ENCODE peak calls at places on chromosomes 12 and 14, in four cellular contexts. One of them, this sample, is unnamed.

GRCh38 chr12:129704232-129704830 is 199.5 kb downstream of the TMEM132D start:
- DNase-seq in GM12878: no peak
- DNase-seq in GM12891: no peak
- DNase-seq in K562: no peak
- DNase-seq in this sample: no peak

GRCh38 chr14:93105362-93105761 is 10.4 kb downstream of the ITPK1 start:
- DNase-seq in GM12878: no peak
- DNase-seq in GM12891: no peak
- DNase-seq in K562: no peak
- DNase-seq in this sample: peak; percentile 66

GRCh38 chr14:76828339-76829015 is 2.3 kb downstream of the LRRC74A start:
- DNase-seq in GM12878: no peak
- DNase-seq in GM12891: no peak
- DNase-seq in K562: no peak
- DNase-seq in this sample: no peak

GRCh38 chr12:102054345-102054744 is 7.4 kb downstream of the WASHC3 start:
- DNase-seq in GM12878: no peak
- DNase-seq in K562: no peak
- DNase-seq in GM12891: no peak
- DNase-seq in this sample: no peak

GRCh38 chr14:92962031-92962830 is 39.3 kb downstream of the CHGA start:
- DNase-seq in GM12878: no peak
- DNase-seq in GM12891: no peak
- DNase-seq in K562: no peak
- DNase-seq in this sample: no peak

GRCh38 chr12:646303-647038 is 16.8 kb downstream of the NINJ2 start:
- DNase-seq in GM12891: no peak
- DNase-seq in K562: peak; percentile 33
- DNase-seq in GM12878: no peak
- DNase-seq in this sample: no peak

GRCh38 chr14:73241481-73242165 is 4.3 kb downstream of the PAPLN start:
- DNase-seq in K562: no peak
- DNase-seq in GM12878: no peak
- DNase-seq in GM12891: no peak
- DNase-seq in this sample: no peak

GRCh38 chr12:108518716-108519496 is 3.8 kb downstream of the FICD start:
- DNase-seq in GM12891: no peak
- DNase-seq in GM12878: no peak
- DNase-seq in K562: no peak
- DNase-seq in this sample: no peak

GRCh38 chr12:67921286-67921685 is 68.0 kb upstream of the IFNG-AS1 start:
- DNase-seq in K562: no peak
- DNase-seq in GM12878: no peak
- DNase-seq in GM12891: no peak
- DNase-seq in this sample: no peak

GRCh38 chr12:56521209-56521589 is 421 bp upstream of the RBMS2 start:
- DNase-seq in GM12878: no peak
- DNase-seq in GM12891: no peak
- DNase-seq in K562: no peak
- DNase-seq in this sample: peak; percentile 67

GRCh38 chr14:101681795-101682194 is 79.7 kb upstream of the PPP2R5C start:
- DNase-seq in K562: no peak
- DNase-seq in GM12891: no peak
- DNase-seq in GM12878: no peak
- DNase-seq in this sample: no peak

GRCh38 chr12:110065540-110065939 is 17.2 kb upstream of the C12orf76 start:
- DNase-seq in GM12878: no peak
- DNase-seq in GM12891: no peak
- DNase-seq in K562: no peak
- DNase-seq in this sample: no peak

GRCh38 chr14:96629082-96629481 is 126.9 kb downstream of the PAPOLA start:
- DNase-seq in GM12878: no peak
- DNase-seq in K562: no peak
- DNase-seq in GM12891: no peak
- DNase-seq in this sample: no peak

GRCh38 chr12:26878661-26879119 is 45.7 kb upstream of the ITPR2 start:
- DNase-seq in K562: no peak
- DNase-seq in GM12878: no peak
- DNase-seq in GM12891: no peak
- DNase-seq in this sample: no peak

GRCh38 chr12:51924551-51925399 is 17.5 kb downstream of the ACVRL1 start:
- DNase-seq in GM12891: no peak
- DNase-seq in K562: no peak
- DNase-seq in GM12878: no peak
- DNase-seq in this sample: no peak

GRCh38 chr12:82326905-82327503 is 31.2 kb downstream of the CCDC59 start:
- DNase-seq in GM12878: no peak
- DNase-seq in GM12891: no peak
- DNase-seq in K562: no peak
- DNase-seq in this sample: no peak

GRCh38 chr12:16891673-16892072 is 285.7 kb upstream of the LMO3 start:
- DNase-seq in K562: no peak
- DNase-seq in GM12891: no peak
- DNase-seq in GM12878: no peak
- DNase-seq in this sample: no peak

GRCh38 chr12:14356147-14356546 is 9.3 kb upstream of the ATF7IP start:
- DNase-seq in K562: no peak
- DNase-seq in GM12878: no peak
- DNase-seq in GM12891: no peak
- DNase-seq in this sample: no peak

GRCh38 chr14:59964251-59965007 is 44.5 kb downstream of the LRRC9 start:
- DNase-seq in GM12878: no peak
- DNase-seq in GM12891: no peak
- DNase-seq in K562: no peak
- DNase-seq in this sample: no peak

GRCh38 chr14:103552011-103552797 is 10.3 kb downstream of the BAG5 start:
- DNase-seq in K562: no peak
- DNase-seq in GM12878: no peak
- DNase-seq in GM12891: no peak
- DNase-seq in this sample: no peak

GRCh38 chr12:109458086-109458485 is 19.0 kb downstream of the KCTD10 start:
- DNase-seq in K562: no peak
- DNase-seq in GM12891: no peak
- DNase-seq in GM12878: no peak
- DNase-seq in this sample: no peak

GRCh38 chr14:88545256-88545655 is 9.6 kb downstream of the PTPN21 start:
- DNase-seq in GM12891: no peak
- DNase-seq in K562: no peak
- DNase-seq in GM12878: no peak
- DNase-seq in this sample: no peak

DNA sequence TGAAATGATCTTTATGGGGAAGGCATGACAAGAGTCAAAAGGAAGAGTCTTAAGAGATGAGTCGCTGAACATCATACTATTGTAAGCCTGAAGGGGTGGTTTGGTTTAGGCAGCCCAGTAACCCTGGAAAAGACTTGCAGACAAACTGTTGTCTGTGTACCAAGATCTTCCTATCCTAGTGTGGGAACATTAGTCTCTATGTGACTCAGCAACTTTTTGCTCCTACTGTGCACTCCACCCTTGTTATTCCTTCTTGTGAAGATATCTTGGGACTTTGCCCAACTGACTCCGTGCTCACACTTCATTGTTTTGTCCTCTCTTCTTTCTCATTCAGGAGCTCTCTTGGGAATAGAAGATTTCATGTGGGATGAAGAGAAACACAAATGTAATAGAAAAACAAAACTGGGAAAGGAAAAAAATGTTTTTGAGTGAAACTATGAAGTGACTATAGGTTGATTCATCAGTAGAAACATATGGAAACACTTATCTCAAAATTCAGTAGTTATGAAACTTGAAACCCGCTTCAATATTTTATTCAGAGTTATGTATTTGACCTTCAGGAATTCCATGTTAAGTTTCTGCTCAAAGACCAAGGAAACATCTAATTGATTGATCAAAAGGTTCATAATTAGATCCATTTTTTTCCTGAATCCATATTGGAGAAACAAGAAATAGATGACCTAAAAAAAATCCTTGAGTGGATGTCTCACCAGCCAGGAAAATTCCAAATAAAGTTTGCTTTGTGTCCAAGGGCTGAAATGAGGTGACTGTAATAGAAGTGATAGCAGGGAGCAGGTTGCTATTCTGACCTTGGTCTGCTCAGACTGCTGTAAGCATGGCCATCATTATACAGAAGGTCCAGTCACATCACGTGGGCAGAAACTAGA is 67.2 kb downstream of the BTG1 start:
- DNase-seq in GM12878: no peak
- DNase-seq in GM12891: no peak
- DNase-seq in K562: peak; percentile 62
- DNase-seq in this sample: no peak
- TF ChIP-seq SPI1 in GM12878: no peak
- TF ChIP-seq SPI1 in GM12891: no peak
- TF ChIP-seq SPI1 in K562: no peak
- TF ChIP-seq SPI1 in this sample: no peak

DNA sequence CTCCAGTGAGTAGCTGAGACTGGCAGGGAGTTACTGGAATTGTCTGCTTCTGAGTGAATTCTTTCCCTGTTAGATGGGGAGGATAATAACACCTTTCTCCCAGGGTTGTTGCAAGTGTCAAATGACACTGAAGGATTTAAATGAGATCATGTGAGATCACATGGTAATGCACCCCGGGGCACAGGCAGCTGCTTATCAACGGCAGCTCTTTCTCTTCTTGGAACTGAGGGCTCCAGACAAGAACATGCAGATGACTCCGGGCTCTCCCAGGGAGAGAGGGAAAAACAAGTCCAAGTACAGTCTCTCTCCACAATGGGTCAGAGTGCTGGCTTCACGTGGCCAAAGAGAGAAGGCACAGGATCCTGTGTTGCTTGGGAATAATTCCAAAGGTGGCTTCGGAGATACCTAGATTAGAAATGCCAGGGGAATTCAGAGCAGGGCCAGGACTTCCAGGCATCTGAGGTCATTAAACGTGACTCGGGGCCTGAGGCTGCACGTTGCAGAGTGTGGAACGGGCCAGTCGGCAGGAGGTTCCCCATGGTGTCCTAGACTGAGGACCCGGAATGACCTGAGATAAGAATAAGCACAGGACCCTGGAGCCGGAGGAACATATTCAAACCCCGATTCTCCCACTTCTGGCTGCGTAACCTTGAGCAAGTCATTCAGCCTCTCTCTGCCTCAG is 109.2 kb downstream of the PRMT8 start:
- DNase-seq in GM12891: no peak
- DNase-seq in K562: peak; percentile 63
- DNase-seq in GM12878: no peak
- DNase-seq in this sample: no peak
- TF ChIP-seq SPI1 in GM12891: no peak
- TF ChIP-seq SPI1 in K562: no peak
- TF ChIP-seq SPI1 in GM12878: no peak
- TF ChIP-seq SPI1 in this sample: no peak

GRCh38 chr14:33959692-33960151 is 8.8 kb upstream of the EGLN3 start:
- DNase-seq in K562: no peak
- DNase-seq in GM12891: no peak
- DNase-seq in GM12878: no peak
- DNase-seq in this sample: no peak
- TF ChIP-seq SPI1 in K562: no peak
- TF ChIP-seq SPI1 in GM12891: no peak
- TF ChIP-seq SPI1 in GM12878: no peak
- TF ChIP-seq SPI1 in this sample: no peak

GRCh38 chr14:61563880-61564622 is 131.3 kb upstream of the HIF1A start:
- DNase-seq in GM12891: no peak
- DNase-seq in GM12878: no peak
- DNase-seq in K562: no peak
- DNase-seq in this sample: no peak

GRCh38 chr14:61566537-61567225 is 128.6 kb upstream of the HIF1A start:
- DNase-seq in K562: no peak
- DNase-seq in GM12878: no peak
- DNase-seq in GM12891: no peak
- DNase-seq in this sample: no peak

GRCh38 chr14:61565181-61565580 is 130.1 kb upstream of the HIF1A start:
- DNase-seq in GM12878: no peak
- DNase-seq in K562: no peak
- DNase-seq in GM12891: no peak
- DNase-seq in this sample: no peak

GRCh38 chr14:61564623-61565091 is 130.7 kb upstream of the HIF1A start:
- DNase-seq in GM12878: no peak
- DNase-seq in GM12891: no peak
- DNase-seq in K562: peak; percentile 44
- DNase-seq in this sample: no peak

GRCh38 chr14:61565836-61566536 is 129.3 kb upstream of the HIF1A start:
- DNase-seq in GM12891: no peak
- DNase-seq in K562: no peak
- DNase-seq in GM12878: no peak
- DNase-seq in this sample: no peak
- TF ChIP-seq SPI1 in GM12891: no peak
- TF ChIP-seq SPI1 in K562: no peak
- TF ChIP-seq SPI1 in GM12878: no peak
- TF ChIP-seq SPI1 in this sample: no peak

GRCh38 chr12:104743181-104743580 is 214.9 kb downstream of the SLC41A2 start:
- DNase-seq in GM12878: no peak
- DNase-seq in K562: no peak
- DNase-seq in GM12891: no peak
- DNase-seq in this sample: no peak

GRCh38 chr12:104741497-104742367 is 216.4 kb downstream of the SLC41A2 start:
- DNase-seq in GM12891: no peak
- DNase-seq in K562: no peak
- DNase-seq in GM12878: no peak
- DNase-seq in this sample: no peak

GRCh38 chr12:104741072-104741471 is 217.0 kb downstream of the SLC41A2 start:
- DNase-seq in K562: no peak
- DNase-seq in GM12891: no peak
- DNase-seq in GM12878: no peak
- DNase-seq in this sample: no peak

GRCh38 chr12:104740668-104741067 is 217.4 kb downstream of the SLC41A2 start:
- DNase-seq in GM12891: no peak
- DNase-seq in K562: no peak
- DNase-seq in GM12878: peak; percentile 87
- DNase-seq in this sample: peak; percentile 39

GRCh38 chr12:104742551-104742961 is 215.5 kb downstream of the SLC41A2 start:
- DNase-seq in GM12891: no peak
- DNase-seq in GM12878: no peak
- DNase-seq in K562: no peak
- DNase-seq in this sample: no peak
- TF ChIP-seq SPI1 in GM12891: no peak
- TF ChIP-seq SPI1 in GM12878: no peak
- TF ChIP-seq SPI1 in K562: no peak
- TF ChIP-seq SPI1 in this sample: no peak

DNA sequence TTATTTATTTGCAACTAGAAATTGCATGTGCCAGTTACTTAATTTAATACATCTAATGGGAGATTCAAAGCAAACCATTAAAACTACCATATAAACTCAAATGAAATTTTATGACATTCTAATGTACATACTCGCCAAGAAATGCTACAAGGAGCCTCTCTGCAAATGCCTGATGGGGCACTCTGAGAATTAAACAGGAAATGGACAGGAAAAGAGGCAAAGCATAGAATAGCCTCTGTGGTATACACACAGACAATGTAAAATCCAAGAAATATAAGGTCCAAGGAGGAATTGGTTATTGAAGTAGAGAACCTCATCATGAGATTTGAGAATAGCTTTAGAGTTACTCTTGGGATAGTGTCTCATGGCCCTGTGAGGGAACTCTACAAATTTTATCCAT is 41.2 kb downstream of the RAB21 start:
- DNase-seq in K562: no peak
- DNase-seq in GM12878: no peak
- DNase-seq in GM12891: no peak
- DNase-seq in this sample: no peak
- TF ChIP-seq SPI1 in K562: no peak
- TF ChIP-seq SPI1 in GM12878: no peak
- TF ChIP-seq SPI1 in GM12891: no peak
- TF ChIP-seq SPI1 in this sample: no peak